ENCODE peak calls at places on chromosome 20, in four cellular contexts. M is cardiac muscle cell, L is IMR-90, B is endothelial cell of umbilical vein. K is an unnamed sample.

GRCh38 chr20:16865406-16865805 is 117.2 kb downstream of the OTOR start:
- DNase-seq in B (no peak), L (no peak), M (no peak), K (no peak)

GRCh38 chr20:6976535-6976934 is 209.0 kb downstream of the BMP2 start:
- DNase-seq in B (no peak), L (no peak), M (no peak), K (no peak)

GRCh38 chr20:35305682-35306556 is 13.7 kb upstream of the FAM83C start:
- DNase-seq in B (peak; percentile 96), M (no peak), L (peak; percentile 100), K (peak; percentile 99)

GRCh38 chr20:25017257-25017803 is 24.8 kb upstream of the APMAP start:
- DNase-seq in L (no peak), M (no peak), B (no peak), K (no peak)

GRCh38 chr20:44886828-44887227 is 1.3 kb downstream of the YWHAB start:
- DNase-seq in M (no peak), L (no peak), B (no peak), K (no peak)

GRCh38 chr20:58479666-58480454 is 35.3 kb downstream of the APCDD1L start:
- DNase-seq in L (no peak), M (no peak), B (no peak), K (no peak)

GRCh38 chr20:48538058-48538825 is 289.6 kb downstream of the PREX1 start:
- DNase-seq in B (peak; percentile 7), M (peak; percentile 83), L (peak; percentile 52), K (peak; percentile 61)

GRCh38 chr20:43736588-43737091 is 9.8 kb upstream of the GTSF1L start:
- DNase-seq in B (no peak), M (no peak), L (peak; percentile 10), K (peak; percentile 18)

GRCh38 chr20:32207211-32207625 is 325 bp downstream of the PLAGL2 start:
- DNase-seq in M (no peak), B (no peak), L (no peak), K (no peak)

GRCh38 chr20:45044084-45044573 is 56.8 kb downstream of the KCNS1 start:
- DNase-seq in L (peak; percentile 86), M (peak; percentile 79), B (peak; percentile 82), K (peak; percentile 83)

GRCh38 chr20:32455901-32456701 is 98.0 kb downstream of the ASXL1 start:
- DNase-seq in B (no peak), M (no peak), L (no peak), K (no peak)

DNA sequence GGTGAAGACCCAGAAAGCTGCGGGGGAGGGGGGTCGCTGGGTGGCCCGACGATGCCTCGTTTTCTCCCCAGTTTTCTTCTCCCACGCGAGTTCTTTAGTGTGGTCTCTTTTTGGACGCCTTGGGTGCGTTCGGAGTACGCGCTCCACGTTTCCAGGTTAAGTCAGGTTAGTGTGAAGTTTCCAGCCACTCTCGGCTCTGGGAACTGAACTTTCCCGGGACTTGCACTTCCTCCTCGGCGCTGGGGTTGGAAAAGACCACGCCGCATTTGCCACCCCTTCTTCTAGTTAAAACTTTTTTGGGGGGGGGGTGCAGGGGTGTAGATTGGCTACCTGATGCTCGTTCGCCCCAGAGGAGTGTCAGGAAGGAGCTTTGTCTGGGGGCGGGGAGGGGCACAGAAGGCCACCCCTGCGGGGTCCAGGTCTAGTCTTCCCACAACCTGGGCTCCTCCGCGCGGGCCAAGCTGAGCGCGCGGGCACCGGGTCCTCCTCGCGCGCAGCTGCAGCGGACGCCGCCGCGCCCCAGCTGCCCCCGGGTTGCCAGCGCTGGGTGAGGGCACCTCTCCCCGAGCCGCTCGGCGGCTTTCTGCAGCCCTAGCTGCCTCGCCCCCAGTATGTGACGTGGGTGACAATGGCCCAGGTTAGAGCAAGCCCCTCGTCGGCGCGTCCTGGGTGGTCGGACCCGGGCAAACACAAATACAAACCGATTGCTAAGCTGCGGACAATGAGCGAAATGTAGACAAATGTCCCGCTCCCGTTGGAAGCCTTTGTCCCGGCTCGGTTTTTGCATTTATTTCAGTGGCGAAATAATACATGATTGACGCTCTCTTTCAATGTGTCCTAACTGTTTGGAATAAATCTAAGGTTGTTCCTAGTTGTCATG is 1.7 kb upstream of the NKX2-2 start:
- DNase-seq in B (no peak), L (no peak), M (no peak), K (no peak)
- H3K4me3 ChIP-seq in B (no peak overlapping the region), L (no peak overlapping the region), M (no peak overlapping the region), K (no peak overlapping the region)

GRCh38 chr20:3409417-3409816 is 1.9 kb upstream of the DNAAF9 start:
- DNase-seq in M (no peak), L (no peak), B (no peak), K (no peak)
- H3K4me3 ChIP-seq in M (no peak overlapping the region), L (no peak overlapping the region), B (no peak overlapping the region), K (no peak overlapping the region)

DNA sequence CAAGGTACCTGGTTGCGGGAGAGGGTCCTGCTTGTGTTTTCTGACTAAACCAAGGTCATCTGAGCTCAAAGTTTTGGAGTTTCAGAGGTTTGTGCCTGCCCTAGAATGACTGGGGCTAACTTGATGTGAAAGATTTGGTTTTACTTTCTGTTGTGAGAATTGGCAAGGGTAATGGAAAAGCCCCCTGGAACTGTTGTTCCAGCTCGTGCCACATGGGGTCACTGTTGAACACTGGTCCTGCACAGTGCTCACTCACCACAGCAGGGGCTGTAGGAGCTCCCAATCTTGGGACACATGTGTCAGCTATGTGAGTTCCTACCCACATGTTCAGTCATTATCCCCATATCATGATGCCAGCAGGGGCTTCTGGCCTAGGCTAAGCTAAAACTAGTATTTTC is 6.5 kb downstream of the TGM6 start:
- DNase-seq in L (peak; percentile 19), B (peak; percentile 33), M (peak; percentile 45), K (peak; percentile 13)
- H3K4me3 ChIP-seq in L (no peak overlapping the region), B (no peak overlapping the region), M (no peak overlapping the region), K (no peak overlapping the region)

DNA sequence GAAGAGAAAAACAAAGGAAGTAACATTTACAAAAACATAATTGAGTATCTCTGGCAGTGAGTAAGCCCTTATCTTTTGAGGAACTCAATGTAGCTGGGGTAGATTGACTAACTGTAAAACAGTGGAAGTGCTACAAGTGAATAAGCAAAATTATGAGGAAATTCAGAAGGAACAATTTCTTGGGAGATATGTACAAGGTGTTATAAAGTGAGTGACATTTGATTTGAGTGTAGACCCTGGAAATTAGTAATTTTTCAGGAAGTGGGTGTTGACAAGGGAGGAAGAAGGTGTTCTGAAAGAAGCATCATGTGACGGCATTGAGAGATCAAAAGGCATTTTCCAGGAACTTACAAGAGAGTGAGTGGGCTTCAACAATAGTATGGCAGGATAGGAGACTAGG is 22.2 kb downstream of the XRN2 start:
- DNase-seq in M (no peak), B (peak; percentile 60), L (peak; percentile 34), K (no peak)
- H3K4me3 ChIP-seq in M (no peak overlapping the region), B (no peak overlapping the region), L (no peak overlapping the region), K (no peak overlapping the region)

DNA sequence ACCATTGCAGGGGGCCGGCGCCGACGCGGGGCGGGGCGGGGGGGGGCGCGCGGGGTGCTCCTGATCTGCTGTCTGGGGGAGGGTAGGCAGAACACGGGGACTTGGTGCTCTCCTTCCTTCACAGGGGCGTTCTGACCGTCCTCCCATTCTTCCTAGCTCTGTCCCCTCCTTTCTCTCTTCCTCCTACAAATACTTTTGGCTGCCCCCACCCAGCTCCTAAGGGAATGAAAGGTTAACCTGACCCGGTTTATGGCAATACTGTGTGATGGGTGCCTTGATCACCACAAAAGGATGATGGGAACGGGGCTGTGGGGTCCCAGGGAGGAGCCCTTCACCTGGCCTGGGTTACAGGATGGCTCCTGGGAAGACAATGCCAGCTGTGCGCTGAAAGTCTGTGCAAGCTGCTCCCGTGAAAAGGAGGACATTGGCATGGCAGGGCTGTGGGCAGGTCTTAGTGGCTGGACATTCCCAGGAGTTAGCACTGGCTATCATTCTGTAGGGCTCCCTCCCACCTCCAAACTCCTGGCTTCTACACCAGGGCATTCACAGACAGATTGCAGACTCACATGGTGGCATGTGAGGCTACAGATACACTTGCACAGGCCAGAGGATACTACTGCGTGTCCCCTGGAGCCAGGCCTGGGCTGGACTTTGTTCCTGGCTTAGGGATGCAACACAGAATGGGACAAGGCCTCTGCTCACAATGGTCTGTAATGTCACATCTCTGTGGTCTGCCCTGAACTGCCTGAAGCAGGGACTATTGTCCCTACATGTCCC is 1.9 kb upstream of the TPD52L2 start:
- DNase-seq in M (no peak), B (no peak), L (no peak), K (no peak)
- H3K4me3 ChIP-seq in M (no peak overlapping the region), B (no peak overlapping the region), L (no peak overlapping the region), K (peak overlapping the region; percentile 91)

DNA sequence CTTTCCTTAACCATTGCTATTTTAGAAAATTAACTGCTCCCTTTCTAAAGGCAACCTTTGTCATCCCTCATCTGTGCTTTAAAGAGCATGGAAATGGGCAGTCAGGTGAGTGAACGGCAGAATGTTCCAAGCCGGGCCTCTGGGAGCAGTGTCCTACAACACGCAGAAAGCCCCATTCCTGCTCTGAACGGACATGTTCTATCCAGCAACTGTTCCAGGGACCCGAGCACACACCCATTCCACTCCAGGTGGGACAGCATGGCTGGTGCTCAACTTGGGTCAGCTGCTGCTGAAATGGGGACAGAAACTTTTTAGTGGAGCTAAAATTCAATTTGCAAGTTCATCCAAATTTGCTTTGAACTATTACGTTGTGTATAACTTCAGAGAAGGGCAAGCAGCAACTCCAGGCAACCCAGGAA is 26.7 kb downstream of the DIDO1 start:
- DNase-seq in B (no peak), M (peak; percentile 39), L (no peak), K (no peak)
- H3K4me3 ChIP-seq in B (no peak overlapping the region), M (no peak overlapping the region), L (no peak overlapping the region), K (no peak overlapping the region)

DNA sequence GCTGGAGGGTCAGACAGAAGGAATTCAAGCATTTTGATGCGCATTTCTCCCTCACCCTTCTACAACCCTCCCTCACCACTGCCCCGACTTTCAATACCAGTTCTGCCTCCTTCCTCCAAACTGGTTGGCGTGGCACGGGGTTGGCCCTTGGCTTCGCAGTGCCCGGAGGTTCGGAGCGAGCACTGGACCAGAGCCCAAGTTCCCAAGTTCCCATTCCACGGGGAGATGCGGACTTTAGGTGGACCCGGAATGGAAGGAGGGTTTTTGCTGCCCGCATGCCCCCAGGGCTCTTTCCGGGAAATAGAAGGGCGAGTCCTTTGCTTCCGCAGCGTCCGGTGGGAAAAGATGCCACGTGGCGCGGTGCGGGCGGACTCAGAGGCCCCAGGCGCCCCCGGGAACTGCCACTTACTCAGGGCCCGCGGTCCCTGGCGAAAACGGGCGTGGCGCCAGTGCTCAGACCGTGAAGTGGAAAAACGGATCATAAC is 8.0 kb upstream of the LAMP5 start:
- DNase-seq in L (no peak), B (no peak), M (no peak), K (no peak)
- H3K4me3 ChIP-seq in L (no peak overlapping the region), B (no peak overlapping the region), M (no peak overlapping the region), K (no peak overlapping the region)